ENCODE peak calls at places on chromosomes 16 and 17, in nine cellular contexts. M is coronary artery, K is thoracic aorta, H is PC-9, N is HFFc6, J is H4, S is H7, O is progenitor cell of endocrine pancreas, R is GM23248. F is an unnamed sample.

GRCh38 chr17:45584092-45585036 is 93.8 kb upstream of the PLEKHM1 start:
- DNase-seq in M (peak), K (no peak), H (peak), N (no peak), J (peak), S (peak), O (peak), R (peak), F (peak)

GRCh38 chr16:762049-762513 is 1.5 kb downstream of the MSLN start:
- DNase-seq in M (no peak), K (no peak), H (no peak), N (no peak), J (no peak), S (no peak), O (no peak), R (no peak), F (no peak)

GRCh38 chr17:76772842-76773521 is 35.1 kb downstream of the MFSD11 start:
- DNase-seq in M (no peak), K (no peak), H (peak), N (peak), J (peak), S (no peak), O (no peak), R (peak), F (no peak)

GRCh38 chr16:70437017-70437581 is 1.8 kb downstream of the ST3GAL2 start:
- DNase-seq in M (no peak), K (no peak), H (no peak), N (peak), J (peak), S (peak), O (no peak), R (peak), F (no peak)

GRCh38 chr17:146983-147761 is 9.8 kb downstream of the SCGB1C2 start:
- DNase-seq in M (no peak), K (no peak), H (no peak), N (no peak), J (no peak), S (no peak), O (peak), R (no peak), F (no peak)

GRCh38 chr17:12395733-12396354 is 269.8 kb upstream of the MYOCD start:
- DNase-seq in M (no peak), K (no peak), H (no peak), N (peak), J (peak), S (peak), O (no peak), R (peak), F (peak)

GRCh38 chr16:81485824-81486554 is 41.4 kb downstream of the CMIP start:
- DNase-seq in M (no peak), K (no peak), H (no peak), N (no peak), J (no peak), S (no peak), O (no peak), R (peak), F (no peak)

GRCh38 chr17:83202002-83203000 is 122.9 kb downstream of the METRNL start:
- DNase-seq in M (no peak), K (peak), H (no peak), N (no peak), J (no peak), S (no peak), O (no peak), R (peak), F (no peak)